ENCODE peak calls at places on chromosome 21, in seven cellular contexts. One of them, this sample, is unnamed.

GRCh38 chr21:14084068-14084501 is 126.7 kb downstream of the LIPI start:
- DNase-seq in H9: no peak
- DNase-seq in mesendoderm: no peak
- DNase-seq in IMR-90: no peak
- DNase-seq in neuronal stem cell: no peak
- DNase-seq in mesenchymal stem cell: no peak
- DNase-seq in H1: no peak
- DNase-seq in this sample: no peak

GRCh38 chr21:34722684-34723300 is 54.0 kb downstream of the CLIC6 start:
- DNase-seq in H9: peak
- DNase-seq in mesendoderm: peak
- DNase-seq in IMR-90: no peak
- DNase-seq in neuronal stem cell: peak
- DNase-seq in mesenchymal stem cell: no peak
- DNase-seq in H1: no peak
- DNase-seq in this sample: no peak

GRCh38 chr21:38993561-38993960 is 187.8 kb downstream of the ETS2 start:
- DNase-seq in H9: no peak
- DNase-seq in mesendoderm: no peak
- DNase-seq in IMR-90: peak
- DNase-seq in neuronal stem cell: no peak
- DNase-seq in mesenchymal stem cell: peak
- DNase-seq in H1: no peak
- DNase-seq in this sample: peak

GRCh38 chr21:39103689-39104088 is 79.6 kb downstream of the PSMG1 start:
- DNase-seq in H9: no peak
- DNase-seq in mesendoderm: no peak
- DNase-seq in IMR-90: peak
- DNase-seq in neuronal stem cell: no peak
- DNase-seq in mesenchymal stem cell: peak
- DNase-seq in H1: no peak
- DNase-seq in this sample: no peak

GRCh38 chr21:44383216-44383615 is 29.8 kb downstream of the TRPM2 start:
- DNase-seq in H9: no peak
- DNase-seq in mesendoderm: no peak
- DNase-seq in IMR-90: no peak
- DNase-seq in neuronal stem cell: no peak
- DNase-seq in mesenchymal stem cell: no peak
- DNase-seq in H1: no peak
- DNase-seq in this sample: no peak

GRCh38 chr21:42855143-42855936 is 24.0 kb downstream of the WDR4 start:
- DNase-seq in H9: no peak
- DNase-seq in mesendoderm: no peak
- DNase-seq in IMR-90: no peak
- DNase-seq in neuronal stem cell: no peak
- DNase-seq in mesenchymal stem cell: no peak
- DNase-seq in H1: no peak
- DNase-seq in this sample: no peak

GRCh38 chr21:21163904-21164303 is 165.7 kb downstream of the NCAM2 start:
- DNase-seq in H9: no peak
- DNase-seq in mesendoderm: peak
- DNase-seq in IMR-90: peak
- DNase-seq in neuronal stem cell: peak
- DNase-seq in mesenchymal stem cell: peak
- DNase-seq in H1: no peak
- DNase-seq in this sample: peak

GRCh38 chr21:34552324-34553198 is 40.6 kb upstream of the KCNE1 start:
- DNase-seq in H9: no peak
- DNase-seq in mesendoderm: no peak
- DNase-seq in IMR-90: no peak
- DNase-seq in neuronal stem cell: no peak
- DNase-seq in mesenchymal stem cell: peak
- DNase-seq in H1: no peak
- DNase-seq in this sample: peak

GRCh38 chr21:41377715-41378114 is 15.9 kb downstream of the MX2 start:
- DNase-seq in H9: peak
- DNase-seq in mesendoderm: no peak
- DNase-seq in IMR-90: no peak
- DNase-seq in neuronal stem cell: no peak
- DNase-seq in mesenchymal stem cell: no peak
- DNase-seq in H1: no peak
- DNase-seq in this sample: no peak

GRCh38 chr21:29701676-29702075 is 238.1 kb downstream of the GRIK1 start:
- DNase-seq in H9: no peak
- DNase-seq in mesendoderm: no peak
- DNase-seq in IMR-90: no peak
- DNase-seq in neuronal stem cell: no peak
- DNase-seq in mesenchymal stem cell: no peak
- DNase-seq in H1: no peak
- DNase-seq in this sample: no peak
- H4K8ac ChIP-seq in H9: no peak
- H4K8ac ChIP-seq in mesendoderm: no peak
- H4K8ac ChIP-seq in IMR-90: no peak
- H4K8ac ChIP-seq in neuronal stem cell: no peak
- H4K8ac ChIP-seq in mesenchymal stem cell: no peak
- H4K8ac ChIP-seq in H1: no peak
- H4K8ac ChIP-seq in this sample: no peak

GRCh38 chr21:36338975-36339374 is 19.0 kb downstream of the MORC3 start:
- DNase-seq in H9: no peak
- DNase-seq in mesendoderm: peak
- DNase-seq in IMR-90: no peak
- DNase-seq in neuronal stem cell: no peak
- DNase-seq in mesenchymal stem cell: no peak
- DNase-seq in H1: no peak
- DNase-seq in this sample: peak
- H4K8ac ChIP-seq in H9: no peak
- H4K8ac ChIP-seq in mesendoderm: no peak
- H4K8ac ChIP-seq in IMR-90: peak
- H4K8ac ChIP-seq in neuronal stem cell: no peak
- H4K8ac ChIP-seq in mesenchymal stem cell: no peak
- H4K8ac ChIP-seq in H1: no peak
- H4K8ac ChIP-seq in this sample: no peak

GRCh38 chr21:37835512-37835911 is 80.7 kb downstream of the KCNJ6 start:
- DNase-seq in H9: no peak
- DNase-seq in mesendoderm: no peak
- DNase-seq in IMR-90: no peak
- DNase-seq in neuronal stem cell: no peak
- DNase-seq in mesenchymal stem cell: no peak
- DNase-seq in H1: no peak
- DNase-seq in this sample: no peak

GRCh38 chr21:37829447-37829846 is 86.8 kb downstream of the KCNJ6 start:
- DNase-seq in H9: no peak
- DNase-seq in mesendoderm: no peak
- DNase-seq in IMR-90: peak
- DNase-seq in neuronal stem cell: no peak
- DNase-seq in mesenchymal stem cell: peak
- DNase-seq in H1: no peak
- DNase-seq in this sample: no peak

GRCh38 chr21:37829043-37829442 is 87.2 kb downstream of the KCNJ6 start:
- DNase-seq in H9: no peak
- DNase-seq in mesendoderm: no peak
- DNase-seq in IMR-90: no peak
- DNase-seq in neuronal stem cell: no peak
- DNase-seq in mesenchymal stem cell: no peak
- DNase-seq in H1: no peak
- DNase-seq in this sample: no peak

GRCh38 chr21:37837381-37837780 is 78.9 kb downstream of the KCNJ6 start:
- DNase-seq in H9: no peak
- DNase-seq in mesendoderm: no peak
- DNase-seq in IMR-90: no peak
- DNase-seq in neuronal stem cell: no peak
- DNase-seq in mesenchymal stem cell: no peak
- DNase-seq in H1: no peak
- DNase-seq in this sample: no peak

GRCh38 chr21:37833301-37833700 is 83.0 kb downstream of the KCNJ6 start:
- DNase-seq in H9: no peak
- DNase-seq in mesendoderm: no peak
- DNase-seq in IMR-90: no peak
- DNase-seq in neuronal stem cell: no peak
- DNase-seq in mesenchymal stem cell: no peak
- DNase-seq in H1: no peak
- DNase-seq in this sample: no peak
- H4K8ac ChIP-seq in H9: no peak
- H4K8ac ChIP-seq in mesendoderm: no peak
- H4K8ac ChIP-seq in IMR-90: no peak
- H4K8ac ChIP-seq in neuronal stem cell: no peak
- H4K8ac ChIP-seq in mesenchymal stem cell: no peak
- H4K8ac ChIP-seq in H1: no peak
- H4K8ac ChIP-seq in this sample: no peak

DNA sequence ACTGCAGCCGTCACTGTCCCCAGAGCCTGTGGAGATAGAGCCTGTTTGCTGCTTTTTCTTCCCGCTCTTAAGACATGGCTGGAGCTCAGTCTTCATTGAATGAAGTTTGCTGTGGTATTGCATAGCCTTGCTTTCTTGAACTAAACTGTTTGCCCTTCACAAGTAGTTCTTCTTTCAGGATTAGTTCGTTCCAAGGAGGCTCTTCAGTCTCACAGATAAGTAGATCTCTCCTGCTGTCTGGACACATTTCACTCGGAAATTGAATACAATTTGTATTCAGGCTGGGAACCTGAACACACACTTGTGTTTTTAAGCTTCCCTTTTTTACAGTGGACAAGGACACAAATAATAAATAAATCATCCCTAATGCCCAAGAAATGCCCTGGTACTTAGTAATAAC is 34.7 kb downstream of the IFNAR1 start:
- DNase-seq in H9: no peak
- DNase-seq in mesendoderm: no peak
- DNase-seq in IMR-90: no peak
- DNase-seq in neuronal stem cell: no peak
- DNase-seq in mesenchymal stem cell: no peak
- DNase-seq in H1: no peak
- DNase-seq in this sample: no peak
- H4K8ac ChIP-seq in H9: no peak
- H4K8ac ChIP-seq in mesendoderm: no peak
- H4K8ac ChIP-seq in IMR-90: no peak
- H4K8ac ChIP-seq in neuronal stem cell: no peak
- H4K8ac ChIP-seq in mesenchymal stem cell: no peak
- H4K8ac ChIP-seq in H1: no peak
- H4K8ac ChIP-seq in this sample: no peak

DNA sequence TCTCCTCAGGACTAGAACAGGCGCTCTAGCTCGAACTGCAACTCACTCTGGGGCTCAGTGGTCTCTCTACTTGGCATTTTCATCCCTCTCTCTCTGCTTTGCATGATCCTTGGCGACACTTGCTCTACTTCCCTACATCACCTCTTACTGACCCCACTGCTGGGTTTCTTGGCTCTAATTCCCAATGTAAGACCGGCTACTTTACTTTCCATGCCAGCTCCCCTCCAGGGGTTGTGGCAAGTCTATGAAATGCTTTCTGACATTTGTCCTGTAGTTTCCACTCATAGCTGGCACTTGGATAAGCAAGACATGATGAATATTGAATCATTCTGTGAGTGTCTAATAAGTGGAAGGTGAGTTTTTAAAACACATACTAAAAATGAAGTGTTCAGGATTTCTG is 292.3 kb downstream of the USP25 start:
- DNase-seq in H9: no peak
- DNase-seq in mesendoderm: no peak
- DNase-seq in IMR-90: no peak
- DNase-seq in neuronal stem cell: no peak
- DNase-seq in mesenchymal stem cell: no peak
- DNase-seq in H1: no peak
- DNase-seq in this sample: no peak
- H4K8ac ChIP-seq in H9: no peak
- H4K8ac ChIP-seq in mesendoderm: no peak
- H4K8ac ChIP-seq in IMR-90: no peak
- H4K8ac ChIP-seq in neuronal stem cell: no peak
- H4K8ac ChIP-seq in mesenchymal stem cell: no peak
- H4K8ac ChIP-seq in H1: no peak
- H4K8ac ChIP-seq in this sample: no peak

GRCh38 chr21:33481314-33481943 is 1.7 kb upstream of the TMEM50B start:
- DNase-seq in H9: no peak
- DNase-seq in mesendoderm: peak
- DNase-seq in IMR-90: no peak
- DNase-seq in neuronal stem cell: no peak
- DNase-seq in mesenchymal stem cell: peak
- DNase-seq in H1: no peak
- DNase-seq in this sample: no peak
- H4K8ac ChIP-seq in H9: no peak
- H4K8ac ChIP-seq in mesendoderm: no peak
- H4K8ac ChIP-seq in IMR-90: no peak
- H4K8ac ChIP-seq in neuronal stem cell: no peak
- H4K8ac ChIP-seq in mesenchymal stem cell: no peak
- H4K8ac ChIP-seq in H1: no peak
- H4K8ac ChIP-seq in this sample: no peak

DNA sequence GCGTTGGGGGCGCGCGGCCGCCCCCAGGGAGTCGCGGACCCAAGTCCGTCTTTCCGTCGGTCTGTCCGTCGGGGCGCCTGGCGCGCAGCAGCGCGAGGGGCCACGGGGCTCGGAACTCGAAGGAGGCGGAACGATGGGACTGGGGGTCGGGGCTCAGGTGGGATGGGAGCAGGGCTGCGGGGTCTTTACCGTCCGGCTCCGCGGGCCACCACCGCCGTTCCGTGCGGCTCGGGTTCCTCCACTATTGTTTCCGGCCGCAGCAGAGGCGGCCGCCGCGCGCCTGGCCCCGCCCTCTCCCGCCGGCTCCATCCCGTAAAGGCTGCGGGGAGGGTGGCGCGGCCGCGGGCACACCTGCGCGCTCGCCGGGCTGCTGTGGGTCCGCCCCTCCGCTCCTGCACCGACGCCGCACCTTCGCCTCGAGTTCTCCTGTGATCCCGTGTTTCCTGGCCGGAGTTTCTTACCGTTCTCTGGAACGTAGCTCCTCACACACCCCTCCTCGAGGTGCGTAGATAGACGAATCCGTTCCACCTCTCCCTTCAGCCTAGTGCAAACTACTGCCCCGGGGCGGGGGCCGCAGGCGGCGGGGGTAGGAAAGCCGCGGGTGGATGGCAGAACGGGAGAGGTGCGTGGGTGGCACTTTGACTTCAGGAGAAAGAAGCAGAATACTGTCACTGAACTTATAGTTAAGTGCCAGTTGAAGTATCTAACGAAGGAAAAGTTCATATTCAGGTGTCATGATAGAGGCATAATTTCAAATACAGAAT is at the start of gene C21orf91:
- DNase-seq in H9: peak
- DNase-seq in mesendoderm: peak
- DNase-seq in IMR-90: peak
- DNase-seq in neuronal stem cell: peak
- DNase-seq in mesenchymal stem cell: peak
- DNase-seq in H1: peak
- DNase-seq in this sample: peak
- H4K8ac ChIP-seq in H9: no peak
- H4K8ac ChIP-seq in mesendoderm: no peak
- H4K8ac ChIP-seq in IMR-90: peak
- H4K8ac ChIP-seq in neuronal stem cell: no peak
- H4K8ac ChIP-seq in mesenchymal stem cell: peak
- H4K8ac ChIP-seq in H1: peak
- H4K8ac ChIP-seq in this sample: peak

GRCh38 chr21:45579383-45580180 is 37.3 kb upstream of the SLC19A1 start:
- DNase-seq in H9: no peak
- DNase-seq in mesendoderm: no peak
- DNase-seq in IMR-90: no peak
- DNase-seq in neuronal stem cell: no peak
- DNase-seq in mesenchymal stem cell: peak
- DNase-seq in H1: no peak
- DNase-seq in this sample: no peak
- H4K8ac ChIP-seq in H9: no peak
- H4K8ac ChIP-seq in mesendoderm: no peak
- H4K8ac ChIP-seq in IMR-90: no peak
- H4K8ac ChIP-seq in neuronal stem cell: no peak
- H4K8ac ChIP-seq in mesenchymal stem cell: no peak
- H4K8ac ChIP-seq in H1: no peak
- H4K8ac ChIP-seq in this sample: no peak